ENCODE peak calls at places on chromosome 11, in four cellular contexts. One of them, this sample, is unnamed. For H3K9me3, the result is how much of the 10 kb centered on the place peaks cover.

GRCh38 chr11:135008412-135008811 is 596.4 kb upstream of the B3GAT1 start:
- DNase-seq in H9: no peak
- DNase-seq in MM.1S: no peak
- DNase-seq in IMR-90: no peak
- DNase-seq in this sample: no peak

GRCh38 chr11:127470485-127470884 is 469.9 kb upstream of the KIRREL3 start:
- DNase-seq in IMR-90: no peak
- DNase-seq in H9: no peak
- DNase-seq in MM.1S: peak
- DNase-seq in this sample: no peak

GRCh38 chr11:58576792-58577440 is 1.3 kb upstream of the LPXN start:
- DNase-seq in IMR-90: peak
- DNase-seq in MM.1S: peak
- DNase-seq in H9: no peak
- DNase-seq in this sample: peak

GRCh38 chr11:112877561-112877960 is 83.7 kb upstream of the NCAM1 start:
- DNase-seq in MM.1S: no peak
- DNase-seq in IMR-90: no peak
- DNase-seq in H9: peak
- DNase-seq in this sample: no peak

GRCh38 chr11:128323381-128323780 is 264.0 kb downstream of the ETS1 start:
- DNase-seq in H9: no peak
- DNase-seq in IMR-90: peak
- DNase-seq in MM.1S: peak
- DNase-seq in this sample: peak

GRCh38 chr11:91248199-91248807 is 976.3 kb upstream of the FAT3 start:
- DNase-seq in H9: no peak
- DNase-seq in IMR-90: peak
- DNase-seq in MM.1S: peak
- DNase-seq in this sample: peak

GRCh38 chr11:100629671-100630070 is 57.4 kb upstream of the ARHGAP42 start:
- DNase-seq in IMR-90: no peak
- DNase-seq in H9: no peak
- DNase-seq in MM.1S: no peak
- DNase-seq in this sample: no peak

GRCh38 chr11:80165763-80166162 is 724.9 kb upstream of the TENM4 start:
- DNase-seq in MM.1S: no peak
- DNase-seq in H9: no peak
- DNase-seq in IMR-90: peak
- DNase-seq in this sample: no peak

GRCh38 chr11:115848614-115849013 is 344.4 kb upstream of the CADM1 start:
- DNase-seq in IMR-90: no peak
- DNase-seq in MM.1S: peak
- DNase-seq in H9: no peak
- DNase-seq in this sample: no peak

GRCh38 chr11:119713361-119714040 is 15.5 kb downstream of the NECTIN1 start:
- DNase-seq in H9: no peak
- DNase-seq in IMR-90: no peak
- DNase-seq in MM.1S: no peak
- DNase-seq in this sample: no peak

GRCh38 chr11:83573097-83573496 is 286.9 kb upstream of the CCDC90B start:
- DNase-seq in MM.1S: no peak
- DNase-seq in IMR-90: peak
- DNase-seq in H9: no peak
- DNase-seq in this sample: peak

DNA sequence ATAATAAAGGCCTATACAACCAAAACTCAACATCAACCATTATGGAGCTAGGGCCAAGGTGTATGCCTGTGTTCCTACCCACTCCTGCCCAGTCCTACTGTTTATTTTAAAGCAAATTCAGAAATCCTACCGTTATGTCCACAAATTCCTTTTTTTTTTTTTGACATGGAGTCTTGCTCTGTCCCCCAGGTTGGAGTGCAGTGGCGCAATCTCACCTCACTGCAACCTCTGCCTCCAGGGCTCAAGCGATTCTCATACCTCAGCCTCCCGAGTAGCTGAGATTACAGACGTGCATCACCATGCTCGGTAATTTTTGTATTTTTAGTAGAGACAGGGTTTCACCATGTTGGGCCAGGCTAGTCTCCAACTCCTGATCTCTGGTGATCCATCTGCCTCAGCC is 3.1 kb upstream of the CPT1A start:
- DNase-seq in H9: no peak
- DNase-seq in MM.1S: no peak
- DNase-seq in IMR-90: no peak
- DNase-seq in this sample: no peak
- H3K9me3 ChIP-seq in H9: under half
- H3K9me3 ChIP-seq in MM.1S: under half
- H3K9me3 ChIP-seq in IMR-90: under half
- H3K9me3 ChIP-seq in this sample: under half

GRCh38 chr11:84720706-84721402 is 906.3 kb downstream of the DLG2 start:
- DNase-seq in H9: peak
- DNase-seq in IMR-90: no peak
- DNase-seq in MM.1S: peak
- DNase-seq in this sample: peak
- H3K9ac ChIP-seq in H9: peak
- H3K9ac ChIP-seq in IMR-90: no peak
- H3K9ac ChIP-seq in MM.1S: peak
- H3K9ac ChIP-seq in this sample: no peak

GRCh38 chr11:97514446-97514845 is 1124.6 kb downstream of the JRKL start:
- DNase-seq in MM.1S: no peak
- DNase-seq in IMR-90: no peak
- DNase-seq in H9: no peak
- DNase-seq in this sample: no peak
- H3K9me3 ChIP-seq in MM.1S: under half
- H3K9me3 ChIP-seq in IMR-90: under half
- H3K9me3 ChIP-seq in H9: under half
- H3K9me3 ChIP-seq in this sample: under half

GRCh38 chr11:102476069-102476468 is 23.5 kb upstream of the TMEM123 start:
- DNase-seq in MM.1S: peak
- DNase-seq in H9: no peak
- DNase-seq in IMR-90: peak
- DNase-seq in this sample: peak
- H3K9ac ChIP-seq in MM.1S: peak
- H3K9ac ChIP-seq in H9: no peak
- H3K9ac ChIP-seq in IMR-90: no peak
- H3K9ac ChIP-seq in this sample: no peak

DNA sequence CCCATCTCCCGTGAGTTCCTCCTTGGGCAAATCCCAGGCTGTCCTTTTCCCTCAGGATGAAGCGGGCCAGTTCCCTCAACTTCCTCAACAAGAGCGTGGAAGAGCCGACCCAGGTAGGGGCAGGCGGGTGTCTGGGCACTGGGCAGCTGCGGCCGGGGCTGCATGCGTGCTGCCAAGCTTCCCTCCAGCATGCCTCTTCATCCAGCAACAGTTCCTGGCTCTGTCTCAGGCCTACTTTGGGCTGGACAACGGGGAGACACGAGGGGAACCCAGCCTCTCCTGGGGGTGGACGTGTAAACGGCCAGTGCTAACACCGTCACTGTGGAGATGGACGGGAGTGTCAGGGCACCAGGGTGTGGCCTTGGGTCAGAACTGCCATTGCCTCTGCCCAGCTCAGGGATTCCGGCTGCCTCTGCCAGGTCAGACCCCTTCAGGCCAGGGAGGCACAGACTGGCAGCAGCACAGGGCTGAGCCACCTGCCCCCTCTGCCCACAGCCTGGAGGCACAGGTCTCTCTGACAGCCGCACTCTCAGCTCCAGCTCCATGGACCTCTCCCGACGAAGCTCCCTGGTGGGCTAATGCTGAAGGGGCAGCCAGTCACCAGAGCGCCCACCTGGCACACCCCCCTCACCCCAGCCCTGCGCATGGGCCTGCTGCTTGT is 1.9 kb upstream of the RAB1B start:
- DNase-seq in MM.1S: no peak
- DNase-seq in IMR-90: no peak
- DNase-seq in H9: no peak
- DNase-seq in this sample: no peak
- H3K9me3 ChIP-seq in MM.1S: under half
- H3K9me3 ChIP-seq in IMR-90: under half
- H3K9me3 ChIP-seq in H9: under half
- H3K9me3 ChIP-seq in this sample: under half

GRCh38 chr11:73872746-73873412 is 3.8 kb downstream of the COA4 start:
- DNase-seq in H9: no peak
- DNase-seq in IMR-90: no peak
- DNase-seq in MM.1S: no peak
- DNase-seq in this sample: no peak

GRCh38 chr11:73875840-73876239 is 806 bp downstream of the COA4 start:
- DNase-seq in IMR-90: no peak
- DNase-seq in MM.1S: no peak
- DNase-seq in H9: no peak
- DNase-seq in this sample: peak

GRCh38 chr11:73878771-73879170 is 2.0 kb downstream of the PAAF1 start:
- DNase-seq in H9: no peak
- DNase-seq in MM.1S: no peak
- DNase-seq in IMR-90: no peak
- DNase-seq in this sample: no peak

GRCh38 chr11:73876424-73877300 is at the start of the genes COA4 and PAAF1:
- DNase-seq in H9: peak
- DNase-seq in IMR-90: peak
- DNase-seq in MM.1S: peak
- DNase-seq in this sample: peak

DNA sequence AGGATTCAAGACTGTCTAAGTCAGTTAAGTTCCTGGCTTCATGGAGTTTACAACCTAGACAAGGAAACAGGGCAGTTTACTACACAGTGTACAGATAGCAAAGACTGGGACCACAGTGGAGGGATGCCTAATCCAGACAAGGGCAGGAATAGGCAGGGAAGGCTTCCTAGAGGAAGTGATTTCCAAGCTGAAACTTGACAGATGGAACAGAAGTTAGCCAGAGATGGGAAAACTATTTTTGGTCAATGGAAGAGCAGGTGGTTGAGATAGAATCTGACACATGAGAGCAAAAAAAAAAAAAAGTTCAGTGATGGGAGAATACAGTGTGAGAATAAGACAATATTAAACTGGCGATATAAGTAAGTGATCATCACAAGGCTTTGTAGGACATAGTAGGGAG is 1.3 kb downstream of the COA4 start:
- DNase-seq in IMR-90: no peak
- DNase-seq in MM.1S: no peak
- DNase-seq in H9: no peak
- DNase-seq in this sample: no peak
- H3K9ac ChIP-seq in IMR-90: peak
- H3K9ac ChIP-seq in MM.1S: peak
- H3K9ac ChIP-seq in H9: peak
- H3K9ac ChIP-seq in this sample: peak

GRCh38 chr11:21736404-21736803 is 456.5 kb upstream of the ANO5 start:
- DNase-seq in H9: no peak
- DNase-seq in MM.1S: no peak
- DNase-seq in IMR-90: no peak
- DNase-seq in this sample: no peak
- H3K9me3 ChIP-seq in H9: under half
- H3K9me3 ChIP-seq in MM.1S: under half
- H3K9me3 ChIP-seq in IMR-90: under half
- H3K9me3 ChIP-seq in this sample: under half

DNA sequence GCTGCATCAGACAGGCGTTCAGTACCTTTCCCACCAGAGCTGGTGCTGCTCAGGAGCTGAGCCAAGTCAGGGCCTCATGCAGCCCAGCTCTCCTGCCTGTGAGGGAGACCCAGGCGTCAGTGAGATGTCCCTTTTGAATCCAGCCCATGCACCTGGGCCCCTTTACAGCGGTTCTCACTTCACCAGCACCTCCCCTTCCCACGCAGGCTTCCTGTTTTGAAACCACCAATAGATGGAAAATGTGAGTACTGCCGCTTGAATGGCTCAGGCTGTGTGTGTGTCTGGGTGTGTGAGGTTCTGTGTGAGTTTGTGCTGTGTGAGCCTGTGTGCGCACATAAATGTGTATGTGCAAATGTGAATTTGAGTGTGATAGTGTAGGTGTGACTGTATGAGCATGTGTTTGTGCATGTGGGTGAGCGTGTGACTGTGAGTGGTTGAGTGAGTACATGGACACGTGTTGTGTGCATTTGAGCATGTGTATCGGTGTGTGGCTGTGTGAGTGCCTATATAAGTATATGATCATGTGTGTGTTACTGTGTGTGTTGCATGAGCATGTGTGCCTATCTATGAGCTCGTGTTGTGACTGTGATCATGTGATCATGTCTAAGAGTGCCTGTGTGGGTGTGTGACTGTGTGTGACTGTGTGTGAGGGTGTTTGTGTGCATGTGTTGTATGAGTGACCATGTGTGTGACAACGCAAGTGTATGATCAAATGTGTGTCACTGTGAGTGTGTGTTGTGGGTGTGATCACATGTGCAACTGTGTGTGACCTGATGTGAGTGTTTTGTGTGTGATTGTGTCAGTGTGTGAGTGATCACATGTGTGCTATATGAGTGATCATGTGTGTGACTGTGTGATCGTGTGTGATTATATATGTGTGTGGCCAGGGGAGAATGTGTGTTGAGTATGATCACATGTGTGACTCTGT is 88.7 kb downstream of the UBASH3B start:
- DNase-seq in MM.1S: peak
- DNase-seq in H9: no peak
- DNase-seq in IMR-90: no peak
- DNase-seq in this sample: no peak
- H3K9ac ChIP-seq in MM.1S: peak
- H3K9ac ChIP-seq in H9: no peak
- H3K9ac ChIP-seq in IMR-90: no peak
- H3K9ac ChIP-seq in this sample: no peak

GRCh38 chr11:1100417-1101245 is 26.0 kb downstream of the MUC2 start:
- DNase-seq in IMR-90: no peak
- DNase-seq in H9: no peak
- DNase-seq in MM.1S: no peak
- DNase-seq in this sample: no peak

GRCh38 chr11:1101318-1102089 is 26.8 kb downstream of the MUC2 start:
- DNase-seq in IMR-90: no peak
- DNase-seq in MM.1S: no peak
- DNase-seq in H9: no peak
- DNase-seq in this sample: no peak

GRCh38 chr11:1103401-1104360 is 29.0 kb downstream of the MUC2 start:
- DNase-seq in H9: no peak
- DNase-seq in IMR-90: no peak
- DNase-seq in MM.1S: no peak
- DNase-seq in this sample: no peak

GRCh38 chr11:1102996-1103395 is 28.3 kb downstream of the MUC2 start:
- DNase-seq in H9: no peak
- DNase-seq in IMR-90: no peak
- DNase-seq in MM.1S: no peak
- DNase-seq in this sample: no peak

DNA sequence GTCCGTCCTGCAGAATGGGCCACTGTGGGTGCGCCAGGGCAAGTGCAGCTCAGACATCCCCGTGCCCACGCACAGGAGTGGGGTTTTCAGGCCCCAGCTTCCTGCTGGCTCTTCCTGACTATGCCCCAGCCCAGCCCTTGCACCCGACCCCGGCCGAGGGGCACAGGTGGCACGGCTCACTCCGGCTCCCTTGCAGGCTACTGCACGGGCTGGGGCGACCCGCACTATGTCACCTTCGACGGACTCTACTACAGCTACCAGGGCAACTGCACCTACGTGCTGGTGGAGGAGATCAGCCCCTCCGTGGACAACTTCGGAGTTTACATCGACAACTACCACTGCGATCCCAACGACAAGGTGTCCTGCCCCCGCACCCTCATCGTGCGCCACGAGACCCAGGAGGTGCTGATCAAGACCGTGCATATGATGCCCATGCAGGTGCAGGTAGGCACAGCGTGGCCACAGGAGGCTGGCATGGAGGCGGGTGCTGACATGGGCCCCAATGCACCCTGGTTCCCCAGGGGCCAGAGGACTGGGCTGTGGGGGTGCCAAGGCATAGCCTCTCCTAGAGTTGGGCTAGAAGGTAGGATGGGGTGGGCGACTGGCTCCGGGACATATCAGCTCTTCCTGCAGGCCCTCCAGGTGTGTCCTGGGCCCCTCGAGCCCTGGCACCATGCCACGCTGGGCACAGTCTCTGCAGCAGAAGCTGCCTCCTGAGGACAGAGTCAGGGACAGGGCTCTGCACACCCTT is 27.7 kb downstream of the MUC2 start:
- DNase-seq in H9: no peak
- DNase-seq in MM.1S: no peak
- DNase-seq in IMR-90: no peak
- DNase-seq in this sample: no peak
- H3K9me3 ChIP-seq in H9: under half
- H3K9me3 ChIP-seq in MM.1S: under half
- H3K9me3 ChIP-seq in IMR-90: under half
- H3K9me3 ChIP-seq in this sample: under half

This sample was measured in adipocyte.